ENCODE peak calls at places on chromosome 13, in seven cellular contexts. One of them, this sample, is unnamed.

GRCh38 chr13:42985312-42986175 is 6.5 kb downstream of the EPSTI1 start:
- DNase-seq in fibroblast of pulmonary artery: no peak
- DNase-seq in amniotic epithelial cell: peak
- DNase-seq in memory B cell: no peak
- DNase-seq in non-pigmented ciliary epithelial cell: no peak
- DNase-seq in astrocyte: no peak
- DNase-seq in CD8-positive, alpha-beta T cell: no peak
- DNase-seq in this sample: no peak

GRCh38 chr13:105920375-105920774 is 615.1 kb downstream of the EFNB2 start:
- DNase-seq in amniotic epithelial cell: peak
- DNase-seq in fibroblast of pulmonary artery: peak
- DNase-seq in memory B cell: no peak
- DNase-seq in astrocyte: peak
- DNase-seq in non-pigmented ciliary epithelial cell: peak
- DNase-seq in CD8-positive, alpha-beta T cell: no peak
- DNase-seq in this sample: no peak

GRCh38 chr13:101523732-101524131 is 71.3 kb downstream of the ITGBL1 start:
- DNase-seq in astrocyte: peak
- DNase-seq in amniotic epithelial cell: peak
- DNase-seq in non-pigmented ciliary epithelial cell: peak
- DNase-seq in fibroblast of pulmonary artery: peak
- DNase-seq in CD8-positive, alpha-beta T cell: no peak
- DNase-seq in memory B cell: no peak
- DNase-seq in this sample: no peak

GRCh38 chr13:31321457-31321856 is 121.7 kb downstream of the B3GLCT start:
- DNase-seq in CD8-positive, alpha-beta T cell: no peak
- DNase-seq in memory B cell: no peak
- DNase-seq in amniotic epithelial cell: no peak
- DNase-seq in non-pigmented ciliary epithelial cell: no peak
- DNase-seq in fibroblast of pulmonary artery: no peak
- DNase-seq in astrocyte: no peak
- DNase-seq in this sample: no peak

GRCh38 chr13:23868521-23868920 is 20.7 kb downstream of the MIPEP start:
- DNase-seq in astrocyte: peak
- DNase-seq in memory B cell: no peak
- DNase-seq in fibroblast of pulmonary artery: peak
- DNase-seq in amniotic epithelial cell: peak
- DNase-seq in CD8-positive, alpha-beta T cell: no peak
- DNase-seq in non-pigmented ciliary epithelial cell: peak
- DNase-seq in this sample: no peak

GRCh38 chr13:20451397-20451796 is 74.3 kb downstream of the CRYL1 start:
- DNase-seq in fibroblast of pulmonary artery: no peak
- DNase-seq in non-pigmented ciliary epithelial cell: no peak
- DNase-seq in CD8-positive, alpha-beta T cell: no peak
- DNase-seq in astrocyte: no peak
- DNase-seq in memory B cell: no peak
- DNase-seq in amniotic epithelial cell: peak
- DNase-seq in this sample: no peak

GRCh38 chr13:74148437-74148836 is 14.2 kb upstream of the KLF12 start:
- DNase-seq in amniotic epithelial cell: no peak
- DNase-seq in fibroblast of pulmonary artery: no peak
- DNase-seq in memory B cell: no peak
- DNase-seq in non-pigmented ciliary epithelial cell: no peak
- DNase-seq in CD8-positive, alpha-beta T cell: no peak
- DNase-seq in astrocyte: no peak
- DNase-seq in this sample: no peak

GRCh38 chr13:109989155-109989554 is 202.8 kb upstream of the IRS2 start:
- DNase-seq in CD8-positive, alpha-beta T cell: no peak
- DNase-seq in amniotic epithelial cell: peak
- DNase-seq in fibroblast of pulmonary artery: peak
- DNase-seq in memory B cell: no peak
- DNase-seq in non-pigmented ciliary epithelial cell: no peak
- DNase-seq in astrocyte: peak
- DNase-seq in this sample: no peak

GRCh38 chr13:99075268-99076191 is 97.7 kb upstream of the DOCK9 start:
- DNase-seq in amniotic epithelial cell: no peak
- DNase-seq in memory B cell: no peak
- DNase-seq in astrocyte: no peak
- DNase-seq in fibroblast of pulmonary artery: no peak
- DNase-seq in CD8-positive, alpha-beta T cell: no peak
- DNase-seq in non-pigmented ciliary epithelial cell: no peak
- DNase-seq in this sample: no peak

GRCh38 chr13:40060318-40061007 is 405.0 kb downstream of the COG6 start:
- DNase-seq in fibroblast of pulmonary artery: peak
- DNase-seq in astrocyte: peak
- DNase-seq in amniotic epithelial cell: peak
- DNase-seq in CD8-positive, alpha-beta T cell: no peak
- DNase-seq in non-pigmented ciliary epithelial cell: no peak
- DNase-seq in memory B cell: no peak
- DNase-seq in this sample: peak

GRCh38 chr13:33274264-33274663 is 11.3 kb downstream of the STARD13 start:
- DNase-seq in CD8-positive, alpha-beta T cell: no peak
- DNase-seq in astrocyte: no peak
- DNase-seq in fibroblast of pulmonary artery: no peak
- DNase-seq in amniotic epithelial cell: no peak
- DNase-seq in non-pigmented ciliary epithelial cell: no peak
- DNase-seq in memory B cell: no peak
- DNase-seq in this sample: no peak

GRCh38 chr13:51006067-51006800 is 96.6 kb downstream of the RNASEH2B start:
- DNase-seq in amniotic epithelial cell: no peak
- DNase-seq in non-pigmented ciliary epithelial cell: no peak
- DNase-seq in memory B cell: no peak
- DNase-seq in astrocyte: no peak
- DNase-seq in fibroblast of pulmonary artery: peak
- DNase-seq in CD8-positive, alpha-beta T cell: no peak
- DNase-seq in this sample: no peak

GRCh38 chr13:40233731-40234195 is 432.7 kb downstream of the FOXO1 start:
- DNase-seq in astrocyte: no peak
- DNase-seq in memory B cell: no peak
- DNase-seq in non-pigmented ciliary epithelial cell: no peak
- DNase-seq in fibroblast of pulmonary artery: no peak
- DNase-seq in amniotic epithelial cell: no peak
- DNase-seq in CD8-positive, alpha-beta T cell: no peak
- DNase-seq in this sample: no peak

GRCh38 chr13:42277618-42278276 is 5.8 kb downstream of the AKAP11 start:
- DNase-seq in non-pigmented ciliary epithelial cell: no peak
- DNase-seq in astrocyte: peak
- DNase-seq in memory B cell: no peak
- DNase-seq in fibroblast of pulmonary artery: no peak
- DNase-seq in amniotic epithelial cell: peak
- DNase-seq in CD8-positive, alpha-beta T cell: no peak
- DNase-seq in this sample: no peak

GRCh38 chr13:79282976-79283375 is 123.1 kb downstream of the RBM26 start:
- DNase-seq in non-pigmented ciliary epithelial cell: no peak
- DNase-seq in memory B cell: no peak
- DNase-seq in amniotic epithelial cell: no peak
- DNase-seq in CD8-positive, alpha-beta T cell: no peak
- DNase-seq in astrocyte: no peak
- DNase-seq in fibroblast of pulmonary artery: no peak
- DNase-seq in this sample: no peak

GRCh38 chr13:48573213-48573612 is 40.3 kb upstream of the RCBTB2 start:
- DNase-seq in fibroblast of pulmonary artery: peak
- DNase-seq in astrocyte: no peak
- DNase-seq in CD8-positive, alpha-beta T cell: no peak
- DNase-seq in non-pigmented ciliary epithelial cell: no peak
- DNase-seq in memory B cell: peak
- DNase-seq in amniotic epithelial cell: no peak
- DNase-seq in this sample: no peak

GRCh38 chr13:91347996-91348905 is 764 bp downstream of the MIR17HG start:
- DNase-seq in memory B cell: peak
- DNase-seq in non-pigmented ciliary epithelial cell: no peak
- DNase-seq in amniotic epithelial cell: peak
- DNase-seq in CD8-positive, alpha-beta T cell: peak
- DNase-seq in fibroblast of pulmonary artery: peak
- DNase-seq in astrocyte: peak
- DNase-seq in this sample: peak

GRCh38 chr13:27339299-27339698 is 68.7 kb downstream of the RASL11A start:
- DNase-seq in fibroblast of pulmonary artery: peak
- DNase-seq in non-pigmented ciliary epithelial cell: no peak
- DNase-seq in memory B cell: no peak
- DNase-seq in amniotic epithelial cell: peak
- DNase-seq in astrocyte: no peak
- DNase-seq in CD8-positive, alpha-beta T cell: no peak
- DNase-seq in this sample: no peak

GRCh38 chr13:79628463-79628862 is 147.5 kb downstream of the NDFIP2 start:
- DNase-seq in astrocyte: no peak
- DNase-seq in fibroblast of pulmonary artery: no peak
- DNase-seq in amniotic epithelial cell: peak
- DNase-seq in non-pigmented ciliary epithelial cell: no peak
- DNase-seq in memory B cell: no peak
- DNase-seq in CD8-positive, alpha-beta T cell: no peak
- DNase-seq in this sample: no peak

GRCh38 chr13:60326273-60326672 is 70.7 kb upstream of the TDRD3 start:
- DNase-seq in astrocyte: no peak
- DNase-seq in fibroblast of pulmonary artery: no peak
- DNase-seq in non-pigmented ciliary epithelial cell: no peak
- DNase-seq in memory B cell: no peak
- DNase-seq in amniotic epithelial cell: no peak
- DNase-seq in CD8-positive, alpha-beta T cell: no peak
- DNase-seq in this sample: no peak

GRCh38 chr13:113186061-113186900 is 22.2 kb downstream of the PCID2 start:
- DNase-seq in astrocyte: peak
- DNase-seq in memory B cell: no peak
- DNase-seq in fibroblast of pulmonary artery: no peak
- DNase-seq in non-pigmented ciliary epithelial cell: no peak
- DNase-seq in amniotic epithelial cell: no peak
- DNase-seq in CD8-positive, alpha-beta T cell: no peak
- DNase-seq in this sample: no peak

GRCh38 chr13:41052441-41052840 is 8.9 kb upstream of the WBP4 start:
- DNase-seq in fibroblast of pulmonary artery: no peak
- DNase-seq in memory B cell: no peak
- DNase-seq in astrocyte: no peak
- DNase-seq in CD8-positive, alpha-beta T cell: no peak
- DNase-seq in amniotic epithelial cell: no peak
- DNase-seq in non-pigmented ciliary epithelial cell: no peak
- DNase-seq in this sample: no peak